ENCODE peak calls at places on chromosomes 16 and 17, in five cellular contexts. One of them, this sample, is unnamed.

GRCh38 chr17:5821057-5821456 is 236.7 kb upstream of the NLRP1 start:
- DNase-seq in cardiac muscle cell: no peak
- DNase-seq in A549: no peak
- DNase-seq in body of pancreas: no peak
- DNase-seq in brain microvascular endothelial cell: no peak
- DNase-seq in this sample: peak

GRCh38 chr16:56317998-56318912 is 107.1 kb downstream of the AMFR start:
- DNase-seq in A549: peak
- DNase-seq in body of pancreas: peak
- DNase-seq in brain microvascular endothelial cell: peak
- DNase-seq in cardiac muscle cell: peak
- DNase-seq in this sample: peak

GRCh38 chr17:28327709-28328108 is 7.6 kb downstream of the IFT20 start:
- DNase-seq in body of pancreas: no peak
- DNase-seq in cardiac muscle cell: no peak
- DNase-seq in brain microvascular endothelial cell: no peak
- DNase-seq in A549: no peak
- DNase-seq in this sample: no peak

GRCh38 chr17:83161298-83162034 is 82.1 kb downstream of the METRNL start:
- DNase-seq in brain microvascular endothelial cell: no peak
- DNase-seq in A549: no peak
- DNase-seq in cardiac muscle cell: peak
- DNase-seq in body of pancreas: peak
- DNase-seq in this sample: no peak

GRCh38 chr16:47643610-47644009 is 182.5 kb downstream of the PHKB start:
- DNase-seq in brain microvascular endothelial cell: peak
- DNase-seq in A549: no peak
- DNase-seq in cardiac muscle cell: peak
- DNase-seq in body of pancreas: no peak
- DNase-seq in this sample: no peak

GRCh38 chr16:75380870-75381269 is 52.4 kb downstream of the CFDP1 start:
- DNase-seq in brain microvascular endothelial cell: no peak
- DNase-seq in cardiac muscle cell: no peak
- DNase-seq in A549: no peak
- DNase-seq in body of pancreas: no peak
- DNase-seq in this sample: peak

GRCh38 chr16:52547001-52547833 is at the start of gene TOX3:
- DNase-seq in brain microvascular endothelial cell: no peak
- DNase-seq in A549: no peak
- DNase-seq in cardiac muscle cell: no peak
- DNase-seq in body of pancreas: peak
- DNase-seq in this sample: no peak

GRCh38 chr17:76421054-76421427 is 31.9 kb downstream of the UBE2O start:
- DNase-seq in body of pancreas: no peak
- DNase-seq in brain microvascular endothelial cell: no peak
- DNase-seq in cardiac muscle cell: peak
- DNase-seq in A549: no peak
- DNase-seq in this sample: no peak

GRCh38 chr17:15513058-15513858 is 45.8 kb upstream of the CDRT4 start:
- DNase-seq in body of pancreas: no peak
- DNase-seq in A549: no peak
- DNase-seq in brain microvascular endothelial cell: no peak
- DNase-seq in cardiac muscle cell: peak
- DNase-seq in this sample: no peak

GRCh38 chr17:63150994-63151464 is 185.0 kb downstream of the TANC2 start:
- DNase-seq in brain microvascular endothelial cell: no peak
- DNase-seq in body of pancreas: no peak
- DNase-seq in A549: no peak
- DNase-seq in cardiac muscle cell: peak
- DNase-seq in this sample: no peak

GRCh38 chr16:86457621-86458456 is 52.5 kb upstream of the FOXF1 start:
- DNase-seq in A549: no peak
- DNase-seq in brain microvascular endothelial cell: peak
- DNase-seq in cardiac muscle cell: peak
- DNase-seq in body of pancreas: peak
- DNase-seq in this sample: no peak

GRCh38 chr17:44787271-44787940 is 28.6 kb downstream of the ADAM11 start:
- DNase-seq in A549: no peak
- DNase-seq in body of pancreas: no peak
- DNase-seq in brain microvascular endothelial cell: no peak
- DNase-seq in cardiac muscle cell: no peak
- DNase-seq in this sample: no peak

GRCh38 chr16:27777527-27777926 is 227.6 kb downstream of the KATNIP start:
- DNase-seq in cardiac muscle cell: no peak
- DNase-seq in body of pancreas: no peak
- DNase-seq in A549: no peak
- DNase-seq in brain microvascular endothelial cell: no peak
- DNase-seq in this sample: no peak

GRCh38 chr17:78903101-78903779 is at the start of gene CEP295NL:
- DNase-seq in brain microvascular endothelial cell: no peak
- DNase-seq in A549: peak
- DNase-seq in cardiac muscle cell: no peak
- DNase-seq in body of pancreas: peak
- DNase-seq in this sample: no peak

GRCh38 chr16:17149904-17150483 is 320.8 kb downstream of the XYLT1 start:
- DNase-seq in body of pancreas: no peak
- DNase-seq in brain microvascular endothelial cell: no peak
- DNase-seq in cardiac muscle cell: no peak
- DNase-seq in A549: no peak
- DNase-seq in this sample: no peak

GRCh38 chr17:42519546-42520444 is 16.2 kb upstream of the NAGLU start:
- DNase-seq in body of pancreas: peak
- DNase-seq in brain microvascular endothelial cell: peak
- DNase-seq in A549: peak
- DNase-seq in cardiac muscle cell: peak
- DNase-seq in this sample: peak

GRCh38 chr17:19812407-19812806 is 55.3 kb downstream of the ULK2 start:
- DNase-seq in cardiac muscle cell: peak
- DNase-seq in brain microvascular endothelial cell: no peak
- DNase-seq in body of pancreas: no peak
- DNase-seq in A549: no peak
- DNase-seq in this sample: no peak

GRCh38 chr16:28192811-28193529 is 18.8 kb downstream of the XPO6 start:
- DNase-seq in body of pancreas: peak
- DNase-seq in cardiac muscle cell: no peak
- DNase-seq in brain microvascular endothelial cell: no peak
- DNase-seq in A549: no peak
- DNase-seq in this sample: peak

GRCh38 chr17:1474402-1475189 is 17.9 kb downstream of the MYO1C start:
- DNase-seq in A549: no peak
- DNase-seq in body of pancreas: no peak
- DNase-seq in cardiac muscle cell: no peak
- DNase-seq in brain microvascular endothelial cell: no peak
- DNase-seq in this sample: no peak

GRCh38 chr16:10835281-10835931 is 16.8 kb upstream of the TVP23A start:
- DNase-seq in body of pancreas: no peak
- DNase-seq in brain microvascular endothelial cell: no peak
- DNase-seq in cardiac muscle cell: no peak
- DNase-seq in A549: no peak
- DNase-seq in this sample: no peak

GRCh38 chr17:19012171-19013080 is 7.9 kb upstream of the FAM83G start:
- DNase-seq in body of pancreas: no peak
- DNase-seq in cardiac muscle cell: no peak
- DNase-seq in brain microvascular endothelial cell: no peak
- DNase-seq in A549: no peak
- DNase-seq in this sample: no peak

GRCh38 chr17:29390856-29391631 is 881 bp downstream of the TAOK1 start:
- DNase-seq in A549: peak
- DNase-seq in body of pancreas: peak
- DNase-seq in brain microvascular endothelial cell: peak
- DNase-seq in cardiac muscle cell: peak
- DNase-seq in this sample: peak

GRCh38 chr16:72201387-72201786 is 29.4 kb upstream of the PMFBP1 start:
- DNase-seq in body of pancreas: no peak
- DNase-seq in A549: no peak
- DNase-seq in cardiac muscle cell: no peak
- DNase-seq in brain microvascular endothelial cell: no peak
- DNase-seq in this sample: no peak

GRCh38 chr16:85750021-85750826 is 672 bp downstream of the C16orf74 start:
- DNase-seq in body of pancreas: no peak
- DNase-seq in A549: no peak
- DNase-seq in cardiac muscle cell: peak
- DNase-seq in brain microvascular endothelial cell: no peak
- DNase-seq in this sample: peak

GRCh38 chr17:4696432-4696796 is 7.5 kb downstream of the PELP1 start:
- DNase-seq in brain microvascular endothelial cell: no peak
- DNase-seq in cardiac muscle cell: no peak
- DNase-seq in A549: no peak
- DNase-seq in body of pancreas: no peak
- DNase-seq in this sample: no peak

GRCh38 chr16:71258371-71258770 is 27.8 kb upstream of the HYDIN start:
- DNase-seq in cardiac muscle cell: no peak
- DNase-seq in brain microvascular endothelial cell: no peak
- DNase-seq in A549: no peak
- DNase-seq in body of pancreas: no peak
- DNase-seq in this sample: no peak

GRCh38 chr17:43475494-43476089 is 8.2 kb upstream of the DHX8 start:
- DNase-seq in brain microvascular endothelial cell: no peak
- DNase-seq in cardiac muscle cell: no peak
- DNase-seq in A549: no peak
- DNase-seq in body of pancreas: peak
- DNase-seq in this sample: no peak

GRCh38 chr16:14284930-14285541 is 213.9 kb downstream of the MRTFB start:
- DNase-seq in brain microvascular endothelial cell: peak
- DNase-seq in A549: peak
- DNase-seq in cardiac muscle cell: peak
- DNase-seq in body of pancreas: peak
- DNase-seq in this sample: peak
- TF ChIP-seq CTCF in brain microvascular endothelial cell: peak
- TF ChIP-seq CTCF in A549: peak
- TF ChIP-seq CTCF in cardiac muscle cell: peak
- TF ChIP-seq CTCF in body of pancreas: peak
- TF ChIP-seq CTCF in this sample: peak

GRCh38 chr16:13645525-13645924 is 274.4 kb upstream of the ERCC4 start:
- DNase-seq in A549: no peak
- DNase-seq in brain microvascular endothelial cell: no peak
- DNase-seq in cardiac muscle cell: no peak
- DNase-seq in body of pancreas: peak
- DNase-seq in this sample: no peak
- H3K4me3 ChIP-seq in A549: no peak
- H3K4me3 ChIP-seq in brain microvascular endothelial cell: no peak
- H3K4me3 ChIP-seq in cardiac muscle cell: no peak
- H3K4me3 ChIP-seq in body of pancreas: no peak
- H3K4me3 ChIP-seq in this sample: no peak

GRCh38 chr16:1073262-1073558 is 663 bp downstream of the SSTR5 start:
- DNase-seq in cardiac muscle cell: no peak
- DNase-seq in body of pancreas: no peak
- DNase-seq in A549: no peak
- DNase-seq in brain microvascular endothelial cell: no peak
- DNase-seq in this sample: no peak

GRCh38 chr16:1074379-1074649 is 1.8 kb downstream of the SSTR5 start:
- DNase-seq in cardiac muscle cell: no peak
- DNase-seq in body of pancreas: no peak
- DNase-seq in A549: no peak
- DNase-seq in brain microvascular endothelial cell: no peak
- DNase-seq in this sample: no peak

GRCh38 chr16:1075546-1075945 is 3.0 kb downstream of the SSTR5 start:
- DNase-seq in body of pancreas: no peak
- DNase-seq in A549: no peak
- DNase-seq in brain microvascular endothelial cell: no peak
- DNase-seq in cardiac muscle cell: no peak
- DNase-seq in this sample: no peak

GRCh38 chr16:1072526-1073261 is at the start of gene SSTR5:
- DNase-seq in cardiac muscle cell: no peak
- DNase-seq in body of pancreas: no peak
- DNase-seq in A549: no peak
- DNase-seq in brain microvascular endothelial cell: no peak
- DNase-seq in this sample: no peak

GRCh38 chr16:1073566-1074378 is 1.2 kb downstream of the SSTR5 start:
- DNase-seq in brain microvascular endothelial cell: no peak
- DNase-seq in cardiac muscle cell: no peak
- DNase-seq in A549: no peak
- DNase-seq in body of pancreas: no peak
- DNase-seq in this sample: no peak
- TF ChIP-seq CTCF in brain microvascular endothelial cell: no peak
- TF ChIP-seq CTCF in cardiac muscle cell: no peak
- TF ChIP-seq CTCF in A549: peak
- TF ChIP-seq CTCF in body of pancreas: no peak
- TF ChIP-seq CTCF in this sample: no peak

GRCh38 chr17:81336296-81336929 is 41.3 kb upstream of the SLC38A10 start:
- DNase-seq in brain microvascular endothelial cell: no peak
- DNase-seq in cardiac muscle cell: no peak
- DNase-seq in body of pancreas: no peak
- DNase-seq in A549: no peak
- DNase-seq in this sample: no peak
- H3K4me3 ChIP-seq in brain microvascular endothelial cell: no peak
- H3K4me3 ChIP-seq in cardiac muscle cell: no peak
- H3K4me3 ChIP-seq in body of pancreas: no peak
- H3K4me3 ChIP-seq in A549: no peak
- H3K4me3 ChIP-seq in this sample: no peak

DNA sequence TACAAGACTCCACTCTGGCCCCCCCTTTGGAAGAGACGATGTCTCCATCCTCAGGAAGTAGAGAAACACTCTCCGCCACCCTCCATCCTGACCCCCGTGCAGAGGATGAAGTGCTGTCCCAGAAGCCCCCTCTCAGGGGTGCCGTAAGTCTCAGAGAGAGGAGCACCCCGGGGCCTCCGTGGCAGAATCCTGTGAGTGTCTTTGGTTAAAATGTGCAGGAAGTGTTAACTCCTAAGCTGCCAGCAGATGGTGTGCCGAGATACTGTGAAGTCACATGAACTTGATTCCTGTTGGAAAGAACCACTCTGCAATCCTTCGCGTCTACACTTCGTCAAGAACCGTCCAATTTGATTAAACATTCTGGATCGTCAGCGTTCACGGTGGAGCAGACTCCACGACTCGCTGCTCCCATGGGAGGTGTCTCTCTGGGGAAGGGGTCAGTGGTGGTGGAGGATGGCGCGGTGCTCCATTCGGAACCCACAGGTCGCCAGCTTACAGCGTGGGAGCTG is 5.6 kb downstream of the BANP start:
- DNase-seq in body of pancreas: no peak
- DNase-seq in brain microvascular endothelial cell: peak
- DNase-seq in cardiac muscle cell: peak
- DNase-seq in A549: peak
- DNase-seq in this sample: peak
- TF ChIP-seq CTCF in body of pancreas: no peak
- TF ChIP-seq CTCF in brain microvascular endothelial cell: peak
- TF ChIP-seq CTCF in cardiac muscle cell: peak
- TF ChIP-seq CTCF in A549: peak
- TF ChIP-seq CTCF in this sample: peak

DNA sequence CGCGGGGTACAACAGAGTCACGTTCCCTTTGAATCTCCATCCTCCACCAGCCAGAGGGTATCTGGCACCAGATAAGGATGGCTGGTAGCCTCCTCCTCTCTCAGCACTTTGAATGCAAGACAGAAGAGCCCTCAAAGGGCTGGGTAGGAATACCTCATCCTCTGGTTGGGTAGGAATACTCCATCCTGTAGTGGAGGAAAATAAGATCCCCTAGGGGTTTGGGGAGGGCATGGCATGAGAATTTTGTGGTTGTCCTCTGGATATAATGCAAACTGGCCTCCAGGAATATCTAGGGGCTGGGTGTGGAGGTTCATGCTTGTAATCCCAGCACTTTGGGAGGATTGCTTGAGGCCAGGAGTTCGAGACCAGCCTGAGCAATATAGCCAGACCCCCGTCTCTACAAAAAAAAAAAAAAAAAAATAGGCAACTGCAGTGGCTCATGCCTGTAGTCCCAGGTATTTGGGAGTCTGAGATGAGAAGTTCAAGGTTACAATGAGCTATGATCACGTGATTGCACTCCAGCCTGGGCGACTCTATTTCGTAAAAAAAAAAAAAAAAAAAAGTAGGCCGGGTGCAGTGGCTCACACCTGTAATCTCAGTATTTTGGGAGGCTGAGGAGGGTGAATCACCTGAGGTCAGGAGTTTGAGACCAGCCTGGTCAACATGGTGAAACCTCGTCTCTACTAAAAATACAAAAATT is 2.7 kb downstream of the IGFBP4 start:
- DNase-seq in body of pancreas: no peak
- DNase-seq in A549: peak
- DNase-seq in cardiac muscle cell: peak
- DNase-seq in brain microvascular endothelial cell: no peak
- DNase-seq in this sample: no peak
- H3K4me3 ChIP-seq in body of pancreas: no peak
- H3K4me3 ChIP-seq in A549: peak
- H3K4me3 ChIP-seq in cardiac muscle cell: no peak
- H3K4me3 ChIP-seq in brain microvascular endothelial cell: peak
- H3K4me3 ChIP-seq in this sample: no peak

This sample was measured in bronchial epithelial cell.